ENCODE peak calls at places on chromosome 14, in five cellular contexts. P is pancreas, X is A549, L is K562, D is Peyer's patch. I is an unnamed sample.

GRCh38 chr14:57492859-57493258 is 798 bp downstream of the CCDC198 start:
- DNase-seq in P (no peak), L (no peak), X (peak; percentile 37), D (no peak), I (peak; percentile 49)

GRCh38 chr14:72583316-72584272 is 310.3 kb downstream of the DPF3 start:
- DNase-seq in D (no peak), L (no peak), P (no peak), X (no peak), I (peak; percentile 36)

GRCh38 chr14:104694475-104694950 is 5.1 kb downstream of the INF2 start:
- DNase-seq in L (no peak), P (no peak), X (no peak), D (no peak), I (no peak)

GRCh38 chr14:105305350-105305749 is 4.5 kb upstream of the BRF1 start:
- DNase-seq in P (no peak), X (no peak), L (no peak), D (no peak), I (no peak)

GRCh38 chr14:85317491-85318021 is 212.4 kb upstream of the FLRT2 start:
- DNase-seq in L (no peak), D (no peak), P (no peak), X (no peak), I (no peak)

GRCh38 chr14:63209160-63209559 is 4.9 kb downstream of the RHOJ start:
- DNase-seq in P (no peak), L (no peak), X (no peak), D (no peak), I (no peak)

GRCh38 chr14:57712101-57712500 is 153.8 kb downstream of the SLC35F4 start:
- DNase-seq in X (no peak), L (no peak), P (no peak), D (no peak), I (peak; percentile 2)

GRCh38 chr14:104288272-104288671 is 149.9 kb downstream of the KIF26A start:
- DNase-seq in X (no peak), L (no peak), D (no peak), P (peak; percentile 30), I (no peak)

GRCh38 chr14:69291396-69291795 is 31.4 kb downstream of the GALNT16 start:
- DNase-seq in P (no peak), D (no peak), X (no peak), L (no peak), I (no peak)

GRCh38 chr14:57982802-57983201 is 116.9 kb upstream of the SLC35F4 start:
- DNase-seq in X (no peak), L (no peak), D (no peak), P (peak; percentile 68), I (no peak)

GRCh38 chr14:96486705-96487104 is 15.5 kb upstream of the PAPOLA start:
- DNase-seq in X (no peak), D (no peak), L (no peak), P (no peak), I (no peak)

GRCh38 chr14:50906326-50906725 is 34.5 kb downstream of the ABHD12B start:
- DNase-seq in X (no peak), P (no peak), L (no peak), D (no peak), I (no peak)

GRCh38 chr14:24070285-24071143 is 848 bp upstream of the CPNE6 start:
- DNase-seq in D (no peak), L (no peak), P (no peak), X (no peak), I (no peak)

GRCh38 chr14:98138666-98139065 is 1133.3 kb downstream of the BCL11B start:
- DNase-seq in D (peak; percentile 35), X (peak; percentile 30), L (peak; percentile 9), P (no peak), I (no peak)

GRCh38 chr14:68479247-68479646 is 313.6 kb downstream of the ZFP36L1 start:
- DNase-seq in X (no peak), D (no peak), L (peak; percentile 33), P (no peak), I (peak; percentile 67)

DNA sequence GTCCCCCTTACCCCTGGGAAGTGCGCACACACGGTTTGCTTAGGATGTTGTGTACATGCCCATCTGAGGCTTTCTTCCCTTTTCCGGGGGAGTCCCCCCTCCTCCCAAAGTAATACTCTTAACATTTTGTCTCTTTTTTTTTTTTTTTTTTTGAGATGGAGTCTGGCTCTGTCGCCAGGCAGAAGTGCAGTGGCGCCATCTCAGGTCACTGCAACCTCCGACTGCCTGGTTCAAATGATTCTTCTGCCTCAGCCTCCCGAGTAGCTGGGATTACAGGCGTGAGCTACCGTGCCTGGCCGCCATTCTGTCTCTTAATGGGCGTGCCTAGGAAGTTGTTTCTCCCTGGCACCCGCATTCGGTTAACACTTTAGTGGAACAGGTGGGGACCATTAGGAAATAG is 4.5 kb upstream of the GMFB start:
- DNase-seq in X (peak; percentile 50), P (no peak), D (no peak), L (no peak), I (no peak)
- TF ChIP-seq CTCF in X (no peak), P (no peak), D (no peak), L (peak; percentile 14), I (no peak)

GRCh38 chr14:77032854-77033621 is 4.5 kb upstream of the IRF2BPL start:
- DNase-seq in L (no peak), X (peak; percentile 99), P (peak; percentile 88), D (peak; percentile 87), I (peak; percentile 95)
- TF ChIP-seq CTCF in L (no peak), X (peak; percentile 30), P (no peak), D (no peak), I (peak; percentile 22)

DNA sequence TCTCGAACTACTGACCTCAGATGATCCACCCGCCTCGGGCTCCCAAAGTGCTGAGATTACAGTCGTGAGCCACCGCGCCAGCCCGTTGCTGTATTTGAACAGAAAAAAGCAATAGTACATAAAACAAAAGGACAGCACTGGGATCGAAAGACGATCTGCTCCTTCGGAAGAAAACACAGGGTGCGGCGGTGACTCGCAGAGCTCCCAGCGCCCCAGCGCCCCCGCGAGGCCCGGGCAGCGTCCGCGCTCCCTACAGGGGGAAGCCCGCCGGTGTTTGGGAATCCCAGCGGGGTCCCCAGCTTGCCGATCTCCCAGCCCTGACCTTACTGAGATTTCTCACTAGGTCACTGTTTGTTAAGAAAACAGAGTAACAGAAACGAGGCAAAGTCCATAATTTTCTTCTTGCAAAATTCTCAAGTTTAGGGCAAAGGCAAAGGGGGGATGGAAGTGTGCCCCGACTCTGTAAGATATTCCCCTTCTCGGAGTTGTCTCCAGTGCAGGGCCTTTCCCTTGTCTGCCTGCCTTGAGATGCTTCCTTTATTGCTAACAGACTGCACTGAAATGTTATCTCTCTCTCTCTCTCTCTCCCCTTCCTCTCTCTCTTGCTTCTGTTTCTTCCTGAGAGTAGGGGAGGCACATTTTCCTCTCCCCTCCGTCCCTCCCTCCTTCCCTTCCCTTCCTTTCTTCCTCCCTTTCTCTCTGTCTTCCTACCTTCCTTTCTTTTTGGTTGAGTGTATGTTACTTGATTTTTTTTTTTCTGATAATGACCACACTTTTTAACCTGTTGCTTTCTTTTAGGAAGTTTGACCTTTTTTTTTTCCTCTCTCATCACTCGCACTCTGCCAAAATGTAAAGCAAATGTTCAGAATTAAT is 92.0 kb downstream of the TMEM30B start:
- DNase-seq in P (peak; percentile 82), D (no peak), L (peak; percentile 29), X (peak; percentile 74), I (peak; percentile 90)
- TF ChIP-seq CTCF in P (peak; percentile 12), D (no peak), L (peak; percentile 47), X (peak; percentile 76), I (peak; percentile 76)

DNA sequence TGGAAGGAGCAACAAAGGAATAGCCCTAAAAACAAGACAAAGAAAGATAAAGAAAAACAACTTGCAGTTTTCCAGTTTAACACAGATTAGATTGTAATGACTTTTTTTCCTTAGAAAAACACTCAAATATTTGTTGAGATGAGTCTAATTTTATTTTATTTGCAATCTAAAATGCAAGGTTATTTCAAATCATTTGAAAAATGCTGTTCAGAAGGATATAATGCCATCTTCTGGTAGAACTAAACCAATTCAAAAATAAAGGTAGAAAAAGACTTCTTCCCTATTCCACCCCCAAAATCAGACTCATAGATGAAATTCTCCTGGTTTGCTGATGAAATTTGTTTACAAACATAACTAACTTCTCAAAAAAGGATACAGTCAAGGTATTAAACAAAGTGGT is 84.5 kb upstream of the TTC7B start:
- DNase-seq in X (no peak), D (no peak), L (no peak), P (no peak), I (peak; percentile 28)
- TF ChIP-seq CTCF in X (peak; percentile 41), D (no peak), L (no peak), P (no peak), I (peak; percentile 26)

DNA sequence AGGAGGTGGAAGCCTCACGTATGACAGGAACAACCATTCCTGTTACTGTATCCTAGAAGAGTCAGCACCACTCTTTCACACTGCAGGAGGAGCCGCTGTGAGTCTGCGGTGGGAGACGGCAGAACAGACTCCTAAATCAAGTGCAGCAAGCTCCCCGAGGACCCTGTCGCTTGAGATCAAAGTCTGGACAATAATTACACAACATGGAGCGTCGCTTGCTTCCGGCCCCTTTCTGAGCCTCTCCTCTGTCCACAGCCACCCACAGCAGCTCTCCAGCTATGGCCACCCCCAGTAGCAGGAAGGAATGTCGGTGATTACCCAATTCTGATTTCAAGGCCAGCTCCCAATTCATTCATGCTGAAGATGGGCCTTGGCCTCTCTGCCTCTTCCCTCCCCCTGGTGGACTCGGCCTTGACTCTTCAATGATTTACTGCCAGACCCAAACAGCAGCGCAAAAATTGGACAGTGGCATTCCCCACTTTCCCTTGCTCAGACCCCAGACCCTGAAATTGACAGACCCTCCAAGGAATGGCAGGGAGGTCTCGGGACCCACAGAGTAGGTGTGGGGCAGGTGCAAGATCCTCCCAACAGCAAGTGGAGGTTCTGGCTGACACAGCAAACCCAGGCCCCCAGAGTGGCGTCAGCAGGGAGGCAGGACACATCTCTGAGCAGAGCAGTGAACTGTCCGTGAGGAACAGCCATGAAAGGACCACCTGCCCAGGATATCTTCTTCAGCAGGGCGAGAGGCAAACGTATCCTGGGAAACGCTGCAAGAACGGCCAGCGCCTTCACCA is 272.7 kb upstream of the DIO3 start:
- DNase-seq in P (no peak), D (no peak), L (no peak), X (no peak), I (peak; percentile 0)
- TF ChIP-seq CTCF in P (no peak), D (no peak), L (no peak), X (no peak), I (no peak)

DNA sequence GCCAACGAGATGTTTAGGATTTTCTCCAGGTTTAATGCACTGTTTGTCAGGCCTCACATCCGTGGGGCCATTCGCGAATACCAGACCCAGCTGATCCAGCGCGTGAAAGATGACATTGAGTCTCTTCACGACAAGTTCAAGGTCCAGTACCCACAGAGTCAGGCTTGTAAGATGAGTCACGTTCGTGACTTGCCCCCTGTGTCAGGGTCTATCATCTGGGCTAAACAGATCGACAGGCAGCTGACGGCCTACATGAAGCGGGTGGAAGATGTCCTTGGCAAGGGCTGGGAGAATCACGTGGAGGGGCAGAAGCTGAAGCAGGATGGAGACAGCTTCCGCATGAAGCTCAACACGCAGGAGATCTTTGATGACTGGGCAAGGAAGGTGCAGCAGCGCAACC is 21.6 kb downstream of the DYNC1H1 start:
- DNase-seq in L (no peak), P (no peak), X (no peak), D (no peak), I (no peak)
- TF ChIP-seq CTCF in L (no peak), P (no peak), X (no peak), D (no peak), I (no peak)

I was measured in choroid plexus epithelial cell.